ENCODE peak calls at places on chromosome X, in seven cellular contexts. C is H1; W is activated CD4-positive, CD25-positive, alpha-beta regulatory T cell; R is endothelial cell; K is glutamatergic neuron; O is mucosa of descending colon; U is dermis microvascular lymphatic vessel endothelial cell. L is an unnamed sample.

GRCh38 chrX:1485033-1485432 is 32.3 kb upstream of the ASMTL start:
- DNase-seq in U (no peak), C (no peak), O (no peak), R (no peak), K (no peak), W (no peak), L (no peak)

GRCh38 chrX:42837092-42837726 is 59.2 kb upstream of the PPP1R2C start:
- DNase-seq in W (no peak), C (no peak), O (no peak), K (no peak), U (no peak), R (no peak), L (no peak)

GRCh38 chrX:21509912-21510311 is 135.7 kb downstream of the CNKSR2 start:
- DNase-seq in O (no peak), C (no peak), U (peak), W (no peak), K (no peak), R (no peak), L (no peak)

GRCh38 chrX:34382416-34382815 is 250.3 kb upstream of the FAM47A start:
- DNase-seq in U (peak), W (no peak), R (no peak), O (no peak), C (no peak), K (no peak), L (no peak)

GRCh38 chrX:81120936-81121351 is 80.8 kb downstream of the HMGN5 start:
- DNase-seq in C (no peak), W (no peak), R (peak), O (peak), K (peak), U (peak), L (peak)

GRCh38 chrX:109918753-109919152 is 84.2 kb upstream of the TMEM164 start:
- DNase-seq in K (no peak), U (no peak), W (no peak), O (no peak), R (no peak), C (no peak), L (no peak)

GRCh38 chrX:123876844-123877243 is 17.0 kb downstream of the XIAP start:
- DNase-seq in U (no peak), R (no peak), O (no peak), K (no peak), W (no peak), C (no peak), L (no peak)

GRCh38 chrX:19799319-19800182 is 87.8 kb downstream of the SH3KBP1 start:
- DNase-seq in C (no peak), U (peak), W (peak), R (no peak), K (no peak), O (no peak), L (peak)

GRCh38 chrX:53262918-53263394 is 18.4 kb downstream of the IQSEC2 start:
- DNase-seq in W (no peak), U (peak), K (no peak), R (no peak), C (no peak), O (no peak), L (peak)

GRCh38 chrX:74449937-74450330 is 28.6 kb downstream of the SLC16A2 start:
- DNase-seq in C (no peak), U (no peak), K (no peak), O (no peak), W (no peak), R (no peak), L (peak)